ENCODE peak calls at places on chromosomes 6 and 20, in seven cellular contexts. One of them, this sample, is unnamed.

GRCh38 chr6:70956451-70957283 is at the start of gene B3GAT2:
- DNase-seq in cardiac muscle cell: peak
- DNase-seq in astrocyte of the spinal cord: peak
- DNase-seq in colonic mucosa: no peak
- DNase-seq in coronary artery: no peak
- DNase-seq in endothelial cell: peak
- DNase-seq in mesothelial cell of epicardium: peak
- DNase-seq in this sample: no peak

GRCh38 chr6:123804771-123805540 is 1.3 kb downstream of the NKAIN2 start:
- DNase-seq in mesothelial cell of epicardium: no peak
- DNase-seq in endothelial cell: no peak
- DNase-seq in coronary artery: no peak
- DNase-seq in colonic mucosa: no peak
- DNase-seq in cardiac muscle cell: no peak
- DNase-seq in astrocyte of the spinal cord: no peak
- DNase-seq in this sample: no peak

GRCh38 chr6:19465240-19465639 is 371.9 kb upstream of the ID4 start:
- DNase-seq in coronary artery: no peak
- DNase-seq in mesothelial cell of epicardium: no peak
- DNase-seq in cardiac muscle cell: no peak
- DNase-seq in colonic mucosa: no peak
- DNase-seq in endothelial cell: no peak
- DNase-seq in astrocyte of the spinal cord: no peak
- DNase-seq in this sample: no peak

GRCh38 chr6:166307082-166307980 is 861 bp downstream of the PRR18 start:
- DNase-seq in colonic mucosa: no peak
- DNase-seq in endothelial cell: peak
- DNase-seq in coronary artery: no peak
- DNase-seq in mesothelial cell of epicardium: no peak
- DNase-seq in cardiac muscle cell: no peak
- DNase-seq in astrocyte of the spinal cord: no peak
- DNase-seq in this sample: no peak

GRCh38 chr6:51093899-51094665 is 275.4 kb downstream of the TFAP2B start:
- DNase-seq in colonic mucosa: no peak
- DNase-seq in coronary artery: no peak
- DNase-seq in cardiac muscle cell: no peak
- DNase-seq in astrocyte of the spinal cord: no peak
- DNase-seq in endothelial cell: no peak
- DNase-seq in mesothelial cell of epicardium: no peak
- DNase-seq in this sample: no peak

GRCh38 chr20:44643596-44644383 is 7.7 kb downstream of the ADA start:
- DNase-seq in cardiac muscle cell: peak
- DNase-seq in mesothelial cell of epicardium: no peak
- DNase-seq in coronary artery: no peak
- DNase-seq in colonic mucosa: peak
- DNase-seq in astrocyte of the spinal cord: peak
- DNase-seq in endothelial cell: peak
- DNase-seq in this sample: no peak

GRCh38 chr20:36813784-36814136 is 40.2 kb upstream of the DSN1 start:
- DNase-seq in colonic mucosa: no peak
- DNase-seq in astrocyte of the spinal cord: no peak
- DNase-seq in cardiac muscle cell: no peak
- DNase-seq in mesothelial cell of epicardium: no peak
- DNase-seq in endothelial cell: no peak
- DNase-seq in coronary artery: no peak
- DNase-seq in this sample: no peak

GRCh38 chr6:114941078-114941477 is 598.3 kb upstream of the HS3ST5 start:
- DNase-seq in colonic mucosa: no peak
- DNase-seq in astrocyte of the spinal cord: no peak
- DNase-seq in cardiac muscle cell: no peak
- DNase-seq in coronary artery: no peak
- DNase-seq in endothelial cell: no peak
- DNase-seq in mesothelial cell of epicardium: no peak
- DNase-seq in this sample: no peak

GRCh38 chr6:167698540-167698939 is 128.2 kb upstream of the AFDN start:
- DNase-seq in astrocyte of the spinal cord: no peak
- DNase-seq in mesothelial cell of epicardium: no peak
- DNase-seq in endothelial cell: no peak
- DNase-seq in colonic mucosa: no peak
- DNase-seq in coronary artery: no peak
- DNase-seq in cardiac muscle cell: no peak
- DNase-seq in this sample: no peak

GRCh38 chr6:129766959-129767728 is 57.2 kb upstream of the ARHGAP18 start:
- DNase-seq in astrocyte of the spinal cord: peak
- DNase-seq in mesothelial cell of epicardium: peak
- DNase-seq in coronary artery: no peak
- DNase-seq in endothelial cell: peak
- DNase-seq in colonic mucosa: no peak
- DNase-seq in cardiac muscle cell: peak
- DNase-seq in this sample: no peak

GRCh38 chr6:1947922-1948321 is 297.5 kb downstream of the GMDS start:
- DNase-seq in cardiac muscle cell: no peak
- DNase-seq in astrocyte of the spinal cord: no peak
- DNase-seq in mesothelial cell of epicardium: no peak
- DNase-seq in endothelial cell: no peak
- DNase-seq in coronary artery: no peak
- DNase-seq in colonic mucosa: no peak
- DNase-seq in this sample: no peak

GRCh38 chr6:44247338-44248302 is 719 bp downstream of the HSP90AB1 start:
- DNase-seq in coronary artery: no peak
- DNase-seq in endothelial cell: peak
- DNase-seq in cardiac muscle cell: peak
- DNase-seq in astrocyte of the spinal cord: peak
- DNase-seq in colonic mucosa: peak
- DNase-seq in mesothelial cell of epicardium: no peak
- DNase-seq in this sample: no peak

GRCh38 chr6:157885211-157885788 is 62.3 kb downstream of the SNX9 start:
- DNase-seq in coronary artery: no peak
- DNase-seq in colonic mucosa: no peak
- DNase-seq in cardiac muscle cell: no peak
- DNase-seq in endothelial cell: no peak
- DNase-seq in astrocyte of the spinal cord: no peak
- DNase-seq in mesothelial cell of epicardium: no peak
- DNase-seq in this sample: no peak

GRCh38 chr20:382291-383115 is 1.9 kb downstream of the TRIB3 start:
- DNase-seq in endothelial cell: no peak
- DNase-seq in cardiac muscle cell: no peak
- DNase-seq in colonic mucosa: no peak
- DNase-seq in mesothelial cell of epicardium: no peak
- DNase-seq in astrocyte of the spinal cord: no peak
- DNase-seq in coronary artery: no peak
- DNase-seq in this sample: no peak

GRCh38 chr20:380763-381580 is 412 bp downstream of the TRIB3 start:
- DNase-seq in coronary artery: no peak
- DNase-seq in colonic mucosa: peak
- DNase-seq in cardiac muscle cell: peak
- DNase-seq in astrocyte of the spinal cord: peak
- DNase-seq in endothelial cell: peak
- DNase-seq in mesothelial cell of epicardium: no peak
- DNase-seq in this sample: peak

GRCh38 chr20:383889-384288 is 3.3 kb downstream of the TRIB3 start:
- DNase-seq in mesothelial cell of epicardium: no peak
- DNase-seq in coronary artery: no peak
- DNase-seq in cardiac muscle cell: no peak
- DNase-seq in endothelial cell: no peak
- DNase-seq in astrocyte of the spinal cord: no peak
- DNase-seq in colonic mucosa: no peak
- DNase-seq in this sample: no peak

GRCh38 chr20:378961-379336 is 1.6 kb upstream of the TRIB3 start:
- DNase-seq in colonic mucosa: no peak
- DNase-seq in cardiac muscle cell: no peak
- DNase-seq in astrocyte of the spinal cord: no peak
- DNase-seq in endothelial cell: no peak
- DNase-seq in mesothelial cell of epicardium: no peak
- DNase-seq in coronary artery: no peak
- DNase-seq in this sample: no peak

GRCh38 chr20:381581-382290 is 1.2 kb downstream of the TRIB3 start:
- DNase-seq in cardiac muscle cell: peak
- DNase-seq in endothelial cell: peak
- DNase-seq in coronary artery: peak
- DNase-seq in colonic mucosa: peak
- DNase-seq in mesothelial cell of epicardium: no peak
- DNase-seq in astrocyte of the spinal cord: peak
- DNase-seq in this sample: peak
- TF ChIP-seq CTCF in cardiac muscle cell: no peak
- TF ChIP-seq CTCF in endothelial cell: no peak
- TF ChIP-seq CTCF in coronary artery: no peak
- TF ChIP-seq CTCF in colonic mucosa: no peak
- TF ChIP-seq CTCF in mesothelial cell of epicardium: no peak
- TF ChIP-seq CTCF in astrocyte of the spinal cord: no peak
- TF ChIP-seq CTCF in this sample: no peak

DNA sequence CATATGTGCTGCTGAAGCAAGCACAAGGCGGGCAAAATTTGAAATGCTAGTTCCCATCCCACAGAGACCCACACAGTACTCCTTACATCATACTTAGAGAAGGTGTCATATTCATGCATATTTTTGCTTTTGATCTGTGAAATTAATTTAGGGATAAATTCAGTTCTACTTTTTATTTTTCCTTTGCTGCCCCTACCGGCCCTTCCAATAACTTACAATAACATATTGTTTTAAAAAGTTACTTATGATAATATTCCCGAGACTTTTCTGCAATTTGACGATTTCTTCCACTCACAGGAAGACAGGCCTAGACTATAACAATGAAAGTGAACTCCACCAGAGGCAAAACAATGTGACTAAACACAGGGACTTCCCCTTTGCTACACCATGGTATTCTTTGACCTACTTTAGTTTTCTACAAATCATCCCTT is 35.0 kb downstream of the SESN1 start:
- DNase-seq in coronary artery: no peak
- DNase-seq in cardiac muscle cell: peak
- DNase-seq in colonic mucosa: no peak
- DNase-seq in endothelial cell: no peak
- DNase-seq in mesothelial cell of epicardium: no peak
- DNase-seq in astrocyte of the spinal cord: peak
- DNase-seq in this sample: no peak
- TF ChIP-seq CTCF in coronary artery: no peak
- TF ChIP-seq CTCF in cardiac muscle cell: peak
- TF ChIP-seq CTCF in colonic mucosa: no peak
- TF ChIP-seq CTCF in endothelial cell: no peak
- TF ChIP-seq CTCF in mesothelial cell of epicardium: no peak
- TF ChIP-seq CTCF in astrocyte of the spinal cord: peak
- TF ChIP-seq CTCF in this sample: peak

GRCh38 chr6:142823579-142823902 is 121.4 kb downstream of the HIVEP2 start:
- DNase-seq in colonic mucosa: no peak
- DNase-seq in endothelial cell: no peak
- DNase-seq in cardiac muscle cell: no peak
- DNase-seq in astrocyte of the spinal cord: no peak
- DNase-seq in mesothelial cell of epicardium: no peak
- DNase-seq in coronary artery: no peak
- DNase-seq in this sample: no peak

GRCh38 chr6:142824491-142824890 is 120.5 kb downstream of the HIVEP2 start:
- DNase-seq in cardiac muscle cell: no peak
- DNase-seq in astrocyte of the spinal cord: no peak
- DNase-seq in coronary artery: no peak
- DNase-seq in colonic mucosa: no peak
- DNase-seq in endothelial cell: no peak
- DNase-seq in mesothelial cell of epicardium: no peak
- DNase-seq in this sample: no peak

GRCh38 chr6:142822383-142822782 is 122.6 kb downstream of the HIVEP2 start:
- DNase-seq in colonic mucosa: no peak
- DNase-seq in coronary artery: no peak
- DNase-seq in endothelial cell: no peak
- DNase-seq in mesothelial cell of epicardium: no peak
- DNase-seq in astrocyte of the spinal cord: no peak
- DNase-seq in cardiac muscle cell: no peak
- DNase-seq in this sample: no peak

GRCh38 chr6:142821860-142822259 is 123.1 kb downstream of the HIVEP2 start:
- DNase-seq in cardiac muscle cell: no peak
- DNase-seq in astrocyte of the spinal cord: no peak
- DNase-seq in mesothelial cell of epicardium: no peak
- DNase-seq in colonic mucosa: no peak
- DNase-seq in coronary artery: no peak
- DNase-seq in endothelial cell: no peak
- DNase-seq in this sample: no peak

GRCh38 chr6:142822882-142823578 is 121.9 kb downstream of the HIVEP2 start:
- DNase-seq in endothelial cell: peak
- DNase-seq in astrocyte of the spinal cord: no peak
- DNase-seq in coronary artery: no peak
- DNase-seq in mesothelial cell of epicardium: no peak
- DNase-seq in colonic mucosa: no peak
- DNase-seq in cardiac muscle cell: no peak
- DNase-seq in this sample: no peak
- TF ChIP-seq CTCF in endothelial cell: peak
- TF ChIP-seq CTCF in astrocyte of the spinal cord: peak
- TF ChIP-seq CTCF in coronary artery: no peak
- TF ChIP-seq CTCF in mesothelial cell of epicardium: peak
- TF ChIP-seq CTCF in colonic mucosa: no peak
- TF ChIP-seq CTCF in cardiac muscle cell: peak
- TF ChIP-seq CTCF in this sample: peak

GRCh38 chr6:335572-335971 is 43.3 kb downstream of the DUSP22 start:
- DNase-seq in cardiac muscle cell: no peak
- DNase-seq in colonic mucosa: no peak
- DNase-seq in endothelial cell: no peak
- DNase-seq in mesothelial cell of epicardium: no peak
- DNase-seq in coronary artery: no peak
- DNase-seq in astrocyte of the spinal cord: peak
- DNase-seq in this sample: no peak

GRCh38 chr6:339480-339879 is 47.2 kb downstream of the DUSP22 start:
- DNase-seq in astrocyte of the spinal cord: no peak
- DNase-seq in mesothelial cell of epicardium: no peak
- DNase-seq in coronary artery: no peak
- DNase-seq in colonic mucosa: no peak
- DNase-seq in endothelial cell: no peak
- DNase-seq in cardiac muscle cell: no peak
- DNase-seq in this sample: no peak

GRCh38 chr6:338815-339262 is 46.6 kb downstream of the DUSP22 start:
- DNase-seq in coronary artery: no peak
- DNase-seq in astrocyte of the spinal cord: no peak
- DNase-seq in cardiac muscle cell: peak
- DNase-seq in mesothelial cell of epicardium: no peak
- DNase-seq in colonic mucosa: no peak
- DNase-seq in endothelial cell: no peak
- DNase-seq in this sample: no peak

GRCh38 chr6:336159-337114 is 44.1 kb downstream of the DUSP22 start:
- DNase-seq in mesothelial cell of epicardium: no peak
- DNase-seq in endothelial cell: no peak
- DNase-seq in colonic mucosa: no peak
- DNase-seq in astrocyte of the spinal cord: no peak
- DNase-seq in cardiac muscle cell: no peak
- DNase-seq in coronary artery: no peak
- DNase-seq in this sample: no peak

DNA sequence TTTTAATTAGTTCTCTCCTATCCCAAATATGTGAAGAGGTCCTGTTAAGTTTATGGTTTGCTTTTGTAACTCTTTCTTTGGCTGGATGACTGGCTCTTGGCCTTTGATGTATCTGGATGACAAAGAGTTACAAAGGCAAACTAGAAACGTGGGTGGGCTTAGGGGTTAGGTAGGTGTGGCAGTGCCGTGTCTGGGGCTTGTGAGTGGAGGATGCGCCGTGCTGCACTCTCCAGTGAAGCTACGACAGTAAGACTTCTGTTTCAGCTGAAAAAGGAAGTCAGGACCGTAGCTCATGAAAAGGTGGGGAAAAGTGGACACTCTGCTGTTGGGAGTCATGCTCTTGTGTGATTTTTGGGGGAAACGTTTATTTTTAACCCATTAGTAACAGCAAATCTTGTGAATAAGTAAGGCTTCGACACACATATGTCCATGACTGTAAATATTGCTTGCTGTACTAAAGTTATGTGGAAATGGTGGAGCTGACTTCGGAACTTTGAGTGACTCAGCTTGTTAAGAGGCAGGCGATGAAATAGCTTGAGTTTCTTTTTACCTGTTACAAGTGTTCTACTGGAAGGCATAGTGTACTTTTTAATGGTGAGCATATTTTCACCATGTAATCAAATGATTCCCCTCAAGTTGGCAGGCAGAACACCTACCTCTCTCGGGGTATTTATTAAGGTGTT is 45.6 kb downstream of the DUSP22 start:
- DNase-seq in astrocyte of the spinal cord: no peak
- DNase-seq in cardiac muscle cell: no peak
- DNase-seq in mesothelial cell of epicardium: no peak
- DNase-seq in coronary artery: no peak
- DNase-seq in endothelial cell: no peak
- DNase-seq in colonic mucosa: no peak
- DNase-seq in this sample: no peak
- TF ChIP-seq CTCF in astrocyte of the spinal cord: no peak
- TF ChIP-seq CTCF in cardiac muscle cell: no peak
- TF ChIP-seq CTCF in mesothelial cell of epicardium: no peak
- TF ChIP-seq CTCF in coronary artery: no peak
- TF ChIP-seq CTCF in endothelial cell: no peak
- TF ChIP-seq CTCF in colonic mucosa: no peak
- TF ChIP-seq CTCF in this sample: no peak

This sample was measured in AG09319.